ENCODE peak calls at places on chromosomes 12 and 14, in six cellular contexts. One of them, this sample, is unnamed.

GRCh38 chr12:108645686-108646596 is 12.2 kb upstream of the SELPLG start:
- DNase-seq in neural progenitor cell: no peak
- DNase-seq in hepatocyte: no peak
- DNase-seq in astrocyte: no peak
- DNase-seq in H1: no peak
- DNase-seq in PC-9: no peak
- DNase-seq in this sample: no peak

GRCh38 chr14:84453541-84453940 is 1076.4 kb upstream of the FLRT2 start:
- DNase-seq in astrocyte: peak; percentile 23
- DNase-seq in hepatocyte: no peak
- DNase-seq in neural progenitor cell: no peak
- DNase-seq in H1: no peak
- DNase-seq in PC-9: no peak
- DNase-seq in this sample: no peak

GRCh38 chr12:113196996-113197395 is 11.5 kb downstream of the RITA1 start:
- DNase-seq in hepatocyte: peak; percentile 84
- DNase-seq in neural progenitor cell: peak; percentile 63
- DNase-seq in PC-9: peak; percentile 69
- DNase-seq in H1: no peak
- DNase-seq in astrocyte: peak; percentile 55
- DNase-seq in this sample: no peak

GRCh38 chr14:39229601-39230110 is 4.1 kb upstream of the MIA2 start:
- DNase-seq in H1: no peak
- DNase-seq in neural progenitor cell: no peak
- DNase-seq in PC-9: no peak
- DNase-seq in hepatocyte: no peak
- DNase-seq in astrocyte: no peak
- DNase-seq in this sample: no peak

GRCh38 chr14:33103489-33103888 is 164.8 kb downstream of the NPAS3 start:
- DNase-seq in PC-9: no peak
- DNase-seq in H1: no peak
- DNase-seq in hepatocyte: peak; percentile 8
- DNase-seq in astrocyte: no peak
- DNase-seq in neural progenitor cell: no peak
- DNase-seq in this sample: no peak

GRCh38 chr12:63802012-63802608 is 22.4 kb downstream of the RXYLT1 start:
- DNase-seq in hepatocyte: peak; percentile 28
- DNase-seq in neural progenitor cell: peak; percentile 24
- DNase-seq in astrocyte: no peak
- DNase-seq in PC-9: no peak
- DNase-seq in H1: no peak
- DNase-seq in this sample: no peak

GRCh38 chr12:55996715-55997534 is at the start of gene SUOX:
- DNase-seq in hepatocyte: peak; percentile 97
- DNase-seq in astrocyte: peak; percentile 95
- DNase-seq in H1: peak; percentile 94
- DNase-seq in PC-9: peak; percentile 95
- DNase-seq in neural progenitor cell: peak; percentile 98
- DNase-seq in this sample: no peak

GRCh38 chr12:114302606-114303005 is 103.3 kb downstream of the TBX5 start:
- DNase-seq in astrocyte: no peak
- DNase-seq in hepatocyte: no peak
- DNase-seq in H1: no peak
- DNase-seq in neural progenitor cell: no peak
- DNase-seq in PC-9: no peak
- DNase-seq in this sample: no peak

GRCh38 chr14:80136358-80136757 is 74.9 kb downstream of the DIO2 start:
- DNase-seq in H1: no peak
- DNase-seq in neural progenitor cell: peak; percentile 4
- DNase-seq in hepatocyte: peak; percentile 32
- DNase-seq in astrocyte: peak; percentile 6
- DNase-seq in PC-9: peak; percentile 19
- DNase-seq in this sample: no peak

GRCh38 chr12:53955036-53955775 is 503 bp downstream of the HOXC12 start:
- DNase-seq in hepatocyte: no peak
- DNase-seq in H1: no peak
- DNase-seq in PC-9: no peak
- DNase-seq in neural progenitor cell: peak; percentile 57
- DNase-seq in astrocyte: no peak
- DNase-seq in this sample: no peak

GRCh38 chr12:32603858-32604257 is 75.2 kb upstream of the DNM1L start:
- DNase-seq in H1: no peak
- DNase-seq in astrocyte: peak; percentile 75
- DNase-seq in neural progenitor cell: no peak
- DNase-seq in hepatocyte: no peak
- DNase-seq in PC-9: no peak
- DNase-seq in this sample: no peak

GRCh38 chr14:99234982-99235491 is 37.0 kb downstream of the BCL11B start:
- DNase-seq in astrocyte: peak; percentile 28
- DNase-seq in PC-9: no peak
- DNase-seq in neural progenitor cell: peak; percentile 90
- DNase-seq in hepatocyte: peak; percentile 70
- DNase-seq in H1: no peak
- DNase-seq in this sample: no peak

GRCh38 chr14:35959835-35960234 is 133.7 kb downstream of the BRMS1L start:
- DNase-seq in PC-9: no peak
- DNase-seq in H1: no peak
- DNase-seq in astrocyte: no peak
- DNase-seq in hepatocyte: no peak
- DNase-seq in neural progenitor cell: no peak
- DNase-seq in this sample: no peak

GRCh38 chr12:116969615-116970575 is 59.1 kb downstream of the FBXW8 start:
- DNase-seq in astrocyte: peak; percentile 68
- DNase-seq in hepatocyte: no peak
- DNase-seq in neural progenitor cell: peak; percentile 52
- DNase-seq in PC-9: no peak
- DNase-seq in H1: no peak
- DNase-seq in this sample: no peak

GRCh38 chr12:38995249-38995648 is 89.9 kb upstream of the CPNE8 start:
- DNase-seq in PC-9: no peak
- DNase-seq in astrocyte: no peak
- DNase-seq in neural progenitor cell: peak; percentile 5
- DNase-seq in hepatocyte: no peak
- DNase-seq in H1: no peak
- DNase-seq in this sample: no peak

GRCh38 chr14:103737432-103738045 is 21.9 kb downstream of the ZFYVE21 start:
- DNase-seq in astrocyte: no peak
- DNase-seq in PC-9: no peak
- DNase-seq in H1: no peak
- DNase-seq in neural progenitor cell: no peak
- DNase-seq in hepatocyte: no peak
- DNase-seq in this sample: no peak

GRCh38 chr12:25495336-25496097 is 57.6 kb downstream of the LMNTD1 start:
- DNase-seq in astrocyte: peak; percentile 92
- DNase-seq in H1: no peak
- DNase-seq in PC-9: peak; percentile 23
- DNase-seq in neural progenitor cell: no peak
- DNase-seq in hepatocyte: peak; percentile 46
- DNase-seq in this sample: no peak

GRCh38 chr12:31478898-31479297 is 112.0 kb downstream of the DENND5B start:
- DNase-seq in neural progenitor cell: no peak
- DNase-seq in H1: no peak
- DNase-seq in PC-9: no peak
- DNase-seq in hepatocyte: no peak
- DNase-seq in astrocyte: no peak
- DNase-seq in this sample: no peak

GRCh38 chr14:65533736-65534404 is 121.3 kb downstream of the FUT8 start:
- DNase-seq in neural progenitor cell: no peak
- DNase-seq in hepatocyte: no peak
- DNase-seq in H1: no peak
- DNase-seq in astrocyte: no peak
- DNase-seq in PC-9: no peak
- DNase-seq in this sample: no peak

GRCh38 chr12:115398311-115398781 is 714.4 kb upstream of the TBX3 start:
- DNase-seq in H1: no peak
- DNase-seq in astrocyte: no peak
- DNase-seq in PC-9: no peak
- DNase-seq in neural progenitor cell: no peak
- DNase-seq in hepatocyte: peak; percentile 65
- DNase-seq in this sample: no peak

GRCh38 chr14:93073833-93074769 is 41.6 kb downstream of the ITPK1 start:
- DNase-seq in PC-9: no peak
- DNase-seq in H1: no peak
- DNase-seq in astrocyte: peak; percentile 10
- DNase-seq in hepatocyte: no peak
- DNase-seq in neural progenitor cell: no peak
- DNase-seq in this sample: no peak

GRCh38 chr12:96501139-96501741 is 11.9 kb downstream of the CFAP54 start:
- DNase-seq in hepatocyte: peak; percentile 19
- DNase-seq in astrocyte: peak; percentile 64
- DNase-seq in H1: no peak
- DNase-seq in PC-9: peak; percentile 72
- DNase-seq in neural progenitor cell: no peak
- DNase-seq in this sample: no peak

GRCh38 chr12:10361084-10361483 is 28.8 kb downstream of the KLRK1 start:
- DNase-seq in PC-9: no peak
- DNase-seq in neural progenitor cell: no peak
- DNase-seq in astrocyte: no peak
- DNase-seq in hepatocyte: no peak
- DNase-seq in H1: peak; percentile 29
- DNase-seq in this sample: no peak

GRCh38 chr12:20646239-20646827 is 48.8 kb upstream of the SLCO1C1 start:
- DNase-seq in PC-9: no peak
- DNase-seq in astrocyte: peak; percentile 41
- DNase-seq in H1: no peak
- DNase-seq in hepatocyte: peak; percentile 56
- DNase-seq in neural progenitor cell: peak; percentile 44
- DNase-seq in this sample: peak; percentile 22

GRCh38 chr12:44771485-44771884 is 104.6 kb downstream of the NELL2 start:
- DNase-seq in astrocyte: peak; percentile 1
- DNase-seq in PC-9: no peak
- DNase-seq in hepatocyte: no peak
- DNase-seq in neural progenitor cell: no peak
- DNase-seq in H1: no peak
- DNase-seq in this sample: no peak

GRCh38 chr12:54141534-54142475 is 47.0 kb downstream of the SMUG1 start:
- DNase-seq in hepatocyte: no peak
- DNase-seq in neural progenitor cell: no peak
- DNase-seq in PC-9: no peak
- DNase-seq in astrocyte: peak; percentile 4
- DNase-seq in H1: no peak
- DNase-seq in this sample: no peak

DNA sequence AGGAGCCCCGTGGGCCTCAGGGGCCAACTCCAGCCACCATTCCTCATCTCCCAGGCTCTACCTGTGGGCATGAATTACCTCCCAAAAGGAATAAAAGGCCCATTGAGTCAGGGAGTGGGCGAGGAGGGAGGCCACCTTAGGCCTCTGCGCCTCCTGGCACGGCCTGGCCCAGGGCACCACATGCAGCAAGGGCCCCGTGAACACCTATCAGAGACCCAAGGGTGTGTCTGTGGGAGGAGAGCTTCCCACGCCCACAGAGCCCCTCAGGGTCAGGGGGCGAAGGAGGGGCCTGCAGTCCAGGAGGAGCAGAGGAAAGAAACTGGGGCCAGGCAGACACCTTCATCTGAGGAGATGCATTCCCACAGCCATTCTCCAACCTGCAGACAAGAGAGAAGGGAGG is 12.2 kb downstream of the RAPGEF3 start:
- DNase-seq in neural progenitor cell: no peak
- DNase-seq in H1: no peak
- DNase-seq in PC-9: no peak
- DNase-seq in astrocyte: no peak
- DNase-seq in hepatocyte: no peak
- DNase-seq in this sample: no peak
- H3K27ac ChIP-seq in neural progenitor cell: no peak overlapping the region
- H3K27ac ChIP-seq in H1: no peak overlapping the region
- H3K27ac ChIP-seq in PC-9: no peak overlapping the region
- H3K27ac ChIP-seq in astrocyte: no peak overlapping the region
- H3K27ac ChIP-seq in hepatocyte: no peak overlapping the region
- H3K27ac ChIP-seq in this sample: no peak overlapping the region

DNA sequence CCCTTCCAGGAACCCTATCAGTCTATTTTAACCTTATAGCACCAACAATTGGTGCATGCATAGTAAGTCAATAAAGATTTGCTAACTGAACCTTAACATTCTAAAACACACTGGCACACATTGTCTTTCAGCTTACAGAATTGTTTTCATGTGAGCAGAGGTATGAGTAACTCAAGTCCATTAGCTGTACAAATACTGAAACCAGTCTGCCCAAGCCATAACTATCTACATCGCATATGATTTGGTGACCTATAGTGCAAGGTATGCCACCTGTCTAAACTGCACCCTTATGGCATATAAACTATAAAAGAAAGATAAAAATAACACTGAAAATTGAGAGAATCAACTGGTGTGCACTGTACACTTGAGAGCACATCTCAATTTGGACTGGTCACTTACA is 34.8 kb downstream of the SBNO1 start:
- DNase-seq in H1: no peak
- DNase-seq in hepatocyte: no peak
- DNase-seq in astrocyte: no peak
- DNase-seq in PC-9: no peak
- DNase-seq in neural progenitor cell: no peak
- DNase-seq in this sample: no peak
- TF ChIP-seq EZH2 in H1: no peak
- TF ChIP-seq EZH2 in hepatocyte: no peak
- TF ChIP-seq EZH2 in astrocyte: no peak
- TF ChIP-seq EZH2 in PC-9: no peak
- TF ChIP-seq EZH2 in neural progenitor cell: no peak
- TF ChIP-seq EZH2 in this sample: no peak

GRCh38 chr12:130704606-130705005 is 11.5 kb downstream of the RIMBP2 start:
- DNase-seq in PC-9: no peak
- DNase-seq in neural progenitor cell: no peak
- DNase-seq in H1: no peak
- DNase-seq in hepatocyte: no peak
- DNase-seq in astrocyte: no peak
- DNase-seq in this sample: no peak
- H3K9me3 ChIP-seq in PC-9: no peaks in the 10 kb centered on the region
- H3K9me3 ChIP-seq in neural progenitor cell: no peaks in the 10 kb centered on the region
- H3K9me3 ChIP-seq in H1: no peaks in the 10 kb centered on the region
- H3K9me3 ChIP-seq in hepatocyte: no peaks in the 10 kb centered on the region
- H3K9me3 ChIP-seq in astrocyte: peaks cover 5% of the 10 kb centered on the region
- H3K9me3 ChIP-seq in this sample: no peaks in the 10 kb centered on the region

GRCh38 chr14:34888186-34888585 is 13.0 kb upstream of the BAZ1A start:
- DNase-seq in neural progenitor cell: no peak
- DNase-seq in PC-9: no peak
- DNase-seq in hepatocyte: no peak
- DNase-seq in H1: no peak
- DNase-seq in astrocyte: no peak
- DNase-seq in this sample: no peak

GRCh38 chr14:34895277-34895676 is 20.1 kb upstream of the BAZ1A start:
- DNase-seq in H1: no peak
- DNase-seq in neural progenitor cell: no peak
- DNase-seq in astrocyte: no peak
- DNase-seq in hepatocyte: no peak
- DNase-seq in PC-9: no peak
- DNase-seq in this sample: no peak

GRCh38 chr14:34890937-34891336 is 15.8 kb upstream of the BAZ1A start:
- DNase-seq in neural progenitor cell: no peak
- DNase-seq in H1: no peak
- DNase-seq in hepatocyte: no peak
- DNase-seq in astrocyte: no peak
- DNase-seq in PC-9: no peak
- DNase-seq in this sample: no peak
- H3K27ac ChIP-seq in neural progenitor cell: no peak overlapping the region
- H3K27ac ChIP-seq in H1: no peak overlapping the region
- H3K27ac ChIP-seq in hepatocyte: no peak overlapping the region
- H3K27ac ChIP-seq in astrocyte: no peak overlapping the region
- H3K27ac ChIP-seq in PC-9: no peak overlapping the region
- H3K27ac ChIP-seq in this sample: no peak overlapping the region